ENCODE peak calls at places on chromosomes 12 and 14, in six cellular contexts. D is GM23248; Z is activated CD4-positive, alpha-beta T cell treated with anti-CD3 and anti-CD28 coated beads, Interleukin-2, amount 50 U/mL, for 48 hours; R is NCI-H1092; J is activated CD8-positive, alpha-beta memory T cell treated with anti-CD3 and anti-CD28 coated beads, Interleukin-2, amount 50 U/mL, for 48 hours; V is OCI-M1. A is an unnamed sample.

GRCh38 chr14:92544051-92544730 is 30.6 kb downstream of the RIN3 start:
- DNase-seq in D (no peak), Z (no peak), J (no peak), V (no peak), R (no peak), A (no peak)

GRCh38 chr14:59543873-59544272 is 32.7 kb downstream of the CCDC175 start:
- DNase-seq in D (no peak), Z (no peak), V (no peak), J (no peak), R (no peak), A (no peak)

GRCh38 chr14:105913861-105914260 is 387.5 kb downstream of the TMEM121 start:
- DNase-seq in Z (no peak), R (no peak), V (no peak), J (no peak), D (no peak), A (no peak)

GRCh38 chr14:79734151-79734550 is 477.2 kb downstream of the DIO2 start:
- DNase-seq in J (no peak), Z (no peak), V (no peak), D (no peak), R (no peak), A (no peak)

GRCh38 chr12:113700943-113701342 is 229.3 kb upstream of the LHX5 start:
- DNase-seq in R (no peak), J (no peak), Z (no peak), D (peak), V (no peak), A (peak)

GRCh38 chr12:124884587-124885438 is 21.1 kb upstream of the SCARB1 start:
- DNase-seq in D (no peak), R (no peak), J (no peak), V (peak), Z (no peak), A (no peak)

GRCh38 chr12:124120718-124121117 is 147.7 kb downstream of the ZNF664 start:
- DNase-seq in J (no peak), R (no peak), V (no peak), D (no peak), Z (no peak), A (no peak)

GRCh38 chr12:1305063-1305434 is 289.3 kb downstream of the FBXL14 start:
- DNase-seq in D (peak), J (no peak), V (peak), R (no peak), Z (no peak), A (no peak)

GRCh38 chr14:68715032-68715924 is 77.6 kb downstream of the ZFP36L1 start:
- DNase-seq in V (peak), D (peak), J (no peak), R (no peak), Z (no peak), A (peak)

GRCh38 chr14:103846569-103847438 is 571 bp downstream of the PPP1R13B start:
- DNase-seq in R (no peak), D (peak), V (no peak), J (peak), Z (peak), A (peak)

GRCh38 chr12:128803788-128804187 is 20.0 kb downstream of the SLC15A4 start:
- DNase-seq in D (no peak), Z (no peak), J (no peak), V (no peak), R (no peak), A (no peak)

GRCh38 chr12:32290411-32290810 is 108.9 kb upstream of the FGD4 start:
- DNase-seq in Z (no peak), R (no peak), V (peak), D (peak), J (no peak), A (peak)

GRCh38 chr14:21861153-21861552 is 187.5 kb upstream of the OR4E1 start:
- DNase-seq in J (no peak), V (no peak), D (no peak), Z (no peak), R (no peak), A (no peak)

GRCh38 chr12:57727758-57728395 is 10.7 kb downstream of the AGAP2 start:
- DNase-seq in R (no peak), J (peak), V (no peak), Z (no peak), D (no peak), A (no peak)

GRCh38 chr12:47779301-47779942 is 6.4 kb downstream of the SLC48A1 start:
- DNase-seq in D (peak), Z (peak), J (peak), R (peak), V (peak), A (peak)

GRCh38 chr12:90281156-90281868 is 572.7 kb upstream of the ATP2B1 start:
- DNase-seq in R (no peak), V (no peak), D (no peak), Z (no peak), J (no peak), A (no peak)

GRCh38 chr12:98594050-98594853 is 766 bp downstream of the SLC25A3 start:
- DNase-seq in V (peak), D (peak), J (no peak), Z (peak), R (no peak), A (peak)

GRCh38 chr14:101276309-101277091 is 284.8 kb upstream of the DIO3 start:
- DNase-seq in Z (no peak), V (no peak), J (no peak), R (no peak), D (no peak), A (no peak)

GRCh38 chr12:89800435-89800834 is 91.8 kb upstream of the ATP2B1 start:
- DNase-seq in J (no peak), R (no peak), Z (no peak), D (no peak), V (peak), A (no peak)

GRCh38 chr14:24179294-24179960 is 7.5 kb downstream of the REC8 start:
- DNase-seq in Z (no peak), R (no peak), J (no peak), V (no peak), D (no peak), A (no peak)

GRCh38 chr12:118183711-118184110 is 47.8 kb downstream of the PEBP1 start:
- DNase-seq in R (no peak), V (no peak), Z (no peak), D (peak), J (no peak), A (peak)

GRCh38 chr12:112422531-112422930 is 3.8 kb downstream of the PTPN11 start:
- DNase-seq in D (peak), R (no peak), V (no peak), Z (no peak), J (no peak), A (no peak)

A was measured in MCF 10A.